ENCODE peak calls at places on chromosome 6, in five cellular contexts. Y is mesenchymal stem cell, H is H1, F is neuronal stem cell, X is IMR-90. I is an unnamed sample. For H3K4me1, the result is how much of the 10 kb centered on the place peaks cover.

GRCh38 chr6:158819213-158819976 is at the start of gene EZR:
- DNase-seq in Y (peak), H (peak), F (peak), X (peak), I (peak)

GRCh38 chr6:158819977-158820632 is 937 bp upstream of the EZR start:
- DNase-seq in Y (peak), H (no peak), F (no peak), X (no peak), I (peak)

GRCh38 chr6:160259585-160259984 is 964 bp upstream of the SLC22A2 start:
- DNase-seq in Y (no peak), H (no peak), F (no peak), X (no peak), I (peak)

GRCh38 chr6:11769816-11770545 is 8.6 kb downstream of the ADTRP start:
- DNase-seq in Y (no peak), H (peak), F (no peak), X (no peak), I (peak)

GRCh38 chr6:27474672-27475071 is 1.8 kb upstream of the ZNF184 start:
- DNase-seq in Y (no peak), H (no peak), F (no peak), X (no peak), I (no peak)

GRCh38 chr6:31479151-31479932 is 18.6 kb upstream of the MICB start:
- DNase-seq in Y (no peak), H (peak), F (no peak), X (no peak), I (no peak)

GRCh38 chr6:117483645-117484016 is 1.2 kb downstream of the DCBLD1 start:
- DNase-seq in Y (peak), H (no peak), F (no peak), X (peak), I (no peak)

GRCh38 chr6:89509719-89510339 is 76.9 kb downstream of the ANKRD6 start:
- DNase-seq in Y (no peak), H (no peak), F (no peak), X (no peak), I (no peak)

GRCh38 chr6:131231103-131231502 is 95.8 kb downstream of the AKAP7 start:
- DNase-seq in Y (no peak), H (no peak), F (no peak), X (peak), I (no peak)
- H3K4me1 ChIP-seq in Y (under half), H (under half), F (under half), X (under half), I (under half)

DNA sequence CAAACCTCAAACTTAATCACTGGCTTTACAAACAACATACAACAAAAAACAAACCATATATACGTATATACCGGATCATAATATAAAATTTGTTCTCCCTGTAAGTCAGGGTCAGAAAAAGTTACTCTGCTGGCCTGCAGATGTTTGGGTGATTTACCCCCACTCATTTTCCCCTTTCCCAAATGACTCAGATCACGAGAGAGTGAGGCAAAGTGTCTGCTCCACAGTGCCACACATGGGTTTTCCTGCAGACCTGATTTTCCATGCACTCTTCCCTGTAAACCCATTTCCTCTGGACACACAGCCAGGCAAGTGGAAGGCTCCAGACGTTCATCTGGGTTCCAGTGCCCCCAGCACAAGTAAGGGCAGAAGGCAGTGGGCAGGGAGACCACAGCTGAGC is 23.5 kb downstream of the GFOD1 start:
- DNase-seq in Y (no peak), H (no peak), F (no peak), X (no peak), I (no peak)
- H3K18ac ChIP-seq in Y (peak), H (no peak), F (no peak), X (no peak), I (no peak)

GRCh38 chr6:13730704-13731103 is 19.1 kb upstream of the RANBP9 start:
- DNase-seq in Y (no peak), H (no peak), F (no peak), X (no peak), I (no peak)

GRCh38 chr6:13729891-13730290 is 18.3 kb upstream of the RANBP9 start:
- DNase-seq in Y (peak), H (no peak), F (no peak), X (peak), I (no peak)

GRCh38 chr6:13733178-13733851 is 21.7 kb upstream of the RANBP9 start:
- DNase-seq in Y (peak), H (no peak), F (no peak), X (peak), I (peak)
- H3K4me3 ChIP-seq in Y (peak), H (no peak), F (no peak), X (peak), I (no peak)

DNA sequence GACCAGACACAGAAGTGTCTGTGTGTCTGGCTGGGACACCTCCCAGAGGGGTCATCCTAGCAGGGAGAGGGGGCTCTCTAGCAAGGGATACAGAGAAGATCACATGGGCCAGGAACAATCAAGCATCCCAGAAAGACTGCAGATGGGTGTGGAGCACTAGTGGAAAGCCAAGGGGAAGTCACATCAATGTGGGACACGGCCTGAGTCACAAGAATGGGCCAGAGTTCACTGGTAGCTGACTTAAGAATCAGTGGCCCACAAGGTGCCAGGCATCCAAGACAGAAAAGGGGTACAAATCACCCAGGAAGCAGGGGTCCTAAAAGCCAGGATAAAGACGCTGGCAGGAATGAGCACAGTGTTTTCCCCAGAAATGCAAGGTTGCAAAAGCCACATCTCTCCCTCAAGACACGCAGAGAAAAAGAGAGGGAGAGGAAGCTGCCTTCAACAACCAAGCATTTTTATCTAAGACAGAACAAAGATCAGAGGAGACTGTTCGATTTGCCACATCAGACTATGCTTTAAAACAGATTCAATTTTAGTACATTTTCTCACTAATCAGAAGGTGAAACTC is 113.6 kb upstream of the DST start:
- DNase-seq in Y (peak), H (no peak), F (no peak), X (no peak), I (no peak)
- H3K4me1 ChIP-seq in Y (under half), H (under half), F (under half), X (under half), I (under half)

DNA sequence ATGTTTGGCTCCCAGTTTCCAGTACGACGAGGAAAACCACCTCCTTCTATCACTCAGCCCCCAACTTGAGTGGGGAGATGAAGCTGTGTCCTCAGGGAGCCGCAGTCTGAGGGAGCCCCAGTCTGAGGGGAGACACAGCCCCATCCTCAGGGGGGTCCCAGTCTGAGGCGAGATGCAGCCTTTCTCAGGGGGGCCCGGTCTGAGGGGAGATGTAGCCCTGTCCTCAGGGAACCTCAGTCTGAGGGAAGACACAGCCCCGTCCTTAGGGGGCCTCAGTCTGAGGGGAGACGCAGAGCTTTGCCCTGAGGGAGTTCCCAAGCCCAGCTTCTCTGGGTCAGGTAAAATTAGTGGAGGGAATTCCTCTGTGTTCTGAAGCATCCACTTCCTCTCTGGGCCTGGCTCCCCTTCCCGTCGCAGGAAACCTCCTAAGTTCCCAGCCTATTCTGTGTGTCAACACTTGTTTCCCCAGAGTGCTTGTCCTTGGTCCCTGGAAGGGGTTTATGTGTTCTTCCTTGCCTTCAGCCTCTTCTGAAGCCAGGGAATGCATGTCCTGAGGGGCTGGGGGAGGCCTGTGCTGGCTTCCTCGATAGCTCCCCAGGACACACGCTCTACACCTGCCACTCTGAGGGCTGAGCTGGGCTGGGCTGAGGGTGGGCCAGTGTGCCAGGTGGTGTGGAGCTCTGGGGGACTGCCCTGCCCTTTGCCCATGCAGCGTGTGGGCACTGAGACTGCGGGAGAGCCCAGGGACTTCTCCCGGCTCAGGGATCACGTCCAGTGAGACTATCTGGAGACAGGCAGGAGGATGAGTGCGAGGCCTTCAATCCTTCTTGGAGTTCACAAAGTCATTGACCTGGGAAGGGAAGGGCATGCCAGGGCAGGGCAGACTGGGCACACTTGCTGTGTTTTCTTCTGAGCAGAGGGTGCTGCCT is 55.4 kb downstream of the VEGFA start:
- DNase-seq in Y (no peak), H (no peak), F (no peak), X (no peak), I (peak)
- H3K18ac ChIP-seq in Y (no peak), H (no peak), F (peak), X (no peak), I (no peak)

GRCh38 chr6:109458774-109459531 is 3.4 kb upstream of the MICAL1 start:
- DNase-seq in Y (no peak), H (no peak), F (no peak), X (no peak), I (no peak)

GRCh38 chr6:109456710-109457595 is 1.4 kb upstream of the MICAL1 start:
- DNase-seq in Y (no peak), H (no peak), F (no peak), X (peak), I (no peak)

GRCh38 chr6:109457596-109457996 is 2.0 kb upstream of the MICAL1 start:
- DNase-seq in Y (no peak), H (no peak), F (no peak), X (no peak), I (no peak)

GRCh38 chr6:109461733-109462526 is 6.4 kb upstream of the MICAL1 start:
- DNase-seq in Y (no peak), H (no peak), F (no peak), X (no peak), I (no peak)

GRCh38 chr6:109460161-109460830 is 4.7 kb upstream of the MICAL1 start:
- DNase-seq in Y (peak), H (no peak), F (no peak), X (no peak), I (no peak)
- H3K4me3 ChIP-seq in Y (no peak), H (no peak), F (no peak), X (no peak), I (no peak)

DNA sequence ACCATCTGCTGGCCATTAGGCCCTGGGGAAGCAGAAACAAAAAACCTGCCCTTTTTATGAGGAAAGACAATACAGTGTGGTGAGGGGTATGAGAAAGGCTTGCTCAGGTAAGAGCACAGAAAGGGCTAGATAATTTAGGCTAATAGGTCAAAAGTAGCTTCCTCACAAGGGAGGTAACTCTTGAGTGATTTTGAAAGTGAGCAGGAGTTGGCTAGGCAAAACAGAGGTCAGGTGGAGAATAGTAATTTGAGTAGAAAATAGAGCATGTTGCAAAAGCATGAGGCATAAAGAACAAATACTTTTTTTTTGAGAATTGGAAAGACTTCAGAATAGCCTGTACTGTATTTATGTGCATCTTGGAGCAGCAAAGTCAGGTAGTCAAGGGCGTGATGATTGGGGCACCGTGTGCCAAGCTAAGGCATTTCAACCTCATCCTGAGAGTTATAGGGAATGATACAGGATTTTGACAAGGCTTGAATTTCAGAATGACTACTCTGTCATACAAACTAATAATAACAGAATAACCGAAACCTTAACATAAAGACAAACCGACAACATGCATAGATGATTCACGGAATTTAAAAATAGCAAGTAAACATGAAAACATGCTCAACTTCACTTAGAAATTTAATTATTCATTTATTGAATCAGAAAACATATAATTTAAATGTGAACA is 123.0 kb upstream of the ENPP5 start:
- DNase-seq in Y (no peak), H (no peak), F (no peak), X (no peak), I (no peak)
- H3K4me1 ChIP-seq in Y (under half), H (under half), F (under half), X (under half), I (under half)

GRCh38 chr6:146359123-146359522 is 184.5 kb upstream of the RAB32 start:
- DNase-seq in Y (no peak), H (no peak), F (no peak), X (no peak), I (no peak)
- H3K18ac ChIP-seq in Y (no peak), H (no peak), F (no peak), X (no peak), I (peak)

DNA sequence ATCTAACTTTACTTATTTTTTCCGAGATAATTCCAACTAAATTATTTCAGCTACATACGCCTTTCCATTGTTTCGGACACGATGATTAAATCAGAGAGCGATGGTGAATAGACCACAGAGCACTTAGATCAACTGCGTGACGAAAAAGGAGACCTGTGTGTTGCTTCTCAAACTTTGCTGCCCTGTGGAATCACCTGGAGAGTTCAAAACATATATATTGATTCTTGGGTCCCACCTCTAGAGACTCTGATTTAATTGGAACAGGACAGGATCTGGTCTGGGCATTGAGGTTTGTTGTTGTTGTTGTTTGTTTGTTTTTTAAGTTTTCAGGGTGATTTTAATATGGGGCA is 401 bp upstream of the TNFRSF21 start:
- DNase-seq in Y (no peak), H (no peak), F (no peak), X (no peak), I (no peak)
- H3K4me3 ChIP-seq in Y (peak), H (peak), F (no peak), X (no peak), I (no peak)